ENCODE peak calls at places on chromosomes 11 and 22, in six cellular contexts. One of them, this sample, is unnamed.

GRCh38 chr11:82092904-82093303 is 640.8 kb downstream of the FAM181B start:
- DNase-seq in Kasumi-1: peak
- DNase-seq in RCC 7860: no peak
- DNase-seq in stimulated activated CD4-positive, alpha-beta T cell treated with anti-CD3 and anti-CD28 coated beads, TNF-alpha, amount 100 ng/mL, for 4 hours: no peak
- DNase-seq in ecto neural progenitor cell: no peak
- DNase-seq in activated CD4-positive, CD25-positive, alpha-beta regulatory T cell: no peak
- DNase-seq in this sample: no peak

GRCh38 chr22:40015346-40015976 is 20.7 kb downstream of the FAM83F start:
- DNase-seq in Kasumi-1: no peak
- DNase-seq in stimulated activated CD4-positive, alpha-beta T cell treated with anti-CD3 and anti-CD28 coated beads, TNF-alpha, amount 100 ng/mL, for 4 hours: no peak
- DNase-seq in RCC 7860: no peak
- DNase-seq in ecto neural progenitor cell: no peak
- DNase-seq in activated CD4-positive, CD25-positive, alpha-beta regulatory T cell: no peak
- DNase-seq in this sample: no peak

GRCh38 chr22:47053013-47053864 is 290.8 kb downstream of the TBC1D22A start:
- DNase-seq in activated CD4-positive, CD25-positive, alpha-beta regulatory T cell: no peak
- DNase-seq in RCC 7860: no peak
- DNase-seq in ecto neural progenitor cell: no peak
- DNase-seq in stimulated activated CD4-positive, alpha-beta T cell treated with anti-CD3 and anti-CD28 coated beads, TNF-alpha, amount 100 ng/mL, for 4 hours: no peak
- DNase-seq in Kasumi-1: no peak
- DNase-seq in this sample: no peak

GRCh38 chr11:71244116-71244815 is 8.1 kb downstream of the SHANK2 start:
- DNase-seq in ecto neural progenitor cell: peak
- DNase-seq in Kasumi-1: no peak
- DNase-seq in activated CD4-positive, CD25-positive, alpha-beta regulatory T cell: no peak
- DNase-seq in stimulated activated CD4-positive, alpha-beta T cell treated with anti-CD3 and anti-CD28 coated beads, TNF-alpha, amount 100 ng/mL, for 4 hours: no peak
- DNase-seq in RCC 7860: no peak
- DNase-seq in this sample: no peak

GRCh38 chr22:37254206-37254866 is 10.3 kb upstream of the RAC2 start:
- DNase-seq in stimulated activated CD4-positive, alpha-beta T cell treated with anti-CD3 and anti-CD28 coated beads, TNF-alpha, amount 100 ng/mL, for 4 hours: no peak
- DNase-seq in RCC 7860: peak
- DNase-seq in ecto neural progenitor cell: no peak
- DNase-seq in activated CD4-positive, CD25-positive, alpha-beta regulatory T cell: no peak
- DNase-seq in Kasumi-1: no peak
- DNase-seq in this sample: no peak

GRCh38 chr11:94150704-94151103 is 22.1 kb downstream of the PANX1 start:
- DNase-seq in stimulated activated CD4-positive, alpha-beta T cell treated with anti-CD3 and anti-CD28 coated beads, TNF-alpha, amount 100 ng/mL, for 4 hours: no peak
- DNase-seq in RCC 7860: no peak
- DNase-seq in ecto neural progenitor cell: no peak
- DNase-seq in Kasumi-1: no peak
- DNase-seq in activated CD4-positive, CD25-positive, alpha-beta regulatory T cell: no peak
- DNase-seq in this sample: no peak

GRCh38 chr11:68257477-68258362 is 14.1 kb downstream of the C11orf24 start:
- DNase-seq in RCC 7860: peak
- DNase-seq in Kasumi-1: peak
- DNase-seq in stimulated activated CD4-positive, alpha-beta T cell treated with anti-CD3 and anti-CD28 coated beads, TNF-alpha, amount 100 ng/mL, for 4 hours: peak
- DNase-seq in activated CD4-positive, CD25-positive, alpha-beta regulatory T cell: peak
- DNase-seq in ecto neural progenitor cell: peak
- DNase-seq in this sample: peak

GRCh38 chr11:26578998-26579635 is 7.1 kb upstream of the MUC15 start:
- DNase-seq in activated CD4-positive, CD25-positive, alpha-beta regulatory T cell: no peak
- DNase-seq in Kasumi-1: no peak
- DNase-seq in ecto neural progenitor cell: no peak
- DNase-seq in RCC 7860: no peak
- DNase-seq in stimulated activated CD4-positive, alpha-beta T cell treated with anti-CD3 and anti-CD28 coated beads, TNF-alpha, amount 100 ng/mL, for 4 hours: no peak
- DNase-seq in this sample: no peak

GRCh38 chr11:62999649-63000048 is 14.9 kb upstream of the SLC22A6 start:
- DNase-seq in activated CD4-positive, CD25-positive, alpha-beta regulatory T cell: no peak
- DNase-seq in Kasumi-1: no peak
- DNase-seq in RCC 7860: no peak
- DNase-seq in ecto neural progenitor cell: no peak
- DNase-seq in stimulated activated CD4-positive, alpha-beta T cell treated with anti-CD3 and anti-CD28 coated beads, TNF-alpha, amount 100 ng/mL, for 4 hours: no peak
- DNase-seq in this sample: no peak

GRCh38 chr11:2837096-2837601 is 48.4 kb downstream of the CDKN1C start:
- DNase-seq in activated CD4-positive, CD25-positive, alpha-beta regulatory T cell: no peak
- DNase-seq in ecto neural progenitor cell: peak
- DNase-seq in Kasumi-1: no peak
- DNase-seq in RCC 7860: no peak
- DNase-seq in stimulated activated CD4-positive, alpha-beta T cell treated with anti-CD3 and anti-CD28 coated beads, TNF-alpha, amount 100 ng/mL, for 4 hours: no peak
- DNase-seq in this sample: no peak

GRCh38 chr11:80873309-80873999 is 1432.6 kb upstream of the TENM4 start:
- DNase-seq in stimulated activated CD4-positive, alpha-beta T cell treated with anti-CD3 and anti-CD28 coated beads, TNF-alpha, amount 100 ng/mL, for 4 hours: no peak
- DNase-seq in RCC 7860: no peak
- DNase-seq in activated CD4-positive, CD25-positive, alpha-beta regulatory T cell: no peak
- DNase-seq in ecto neural progenitor cell: no peak
- DNase-seq in Kasumi-1: no peak
- DNase-seq in this sample: peak

GRCh38 chr11:82041764-82042163 is 691.9 kb downstream of the FAM181B start:
- DNase-seq in stimulated activated CD4-positive, alpha-beta T cell treated with anti-CD3 and anti-CD28 coated beads, TNF-alpha, amount 100 ng/mL, for 4 hours: no peak
- DNase-seq in activated CD4-positive, CD25-positive, alpha-beta regulatory T cell: no peak
- DNase-seq in Kasumi-1: no peak
- DNase-seq in ecto neural progenitor cell: no peak
- DNase-seq in RCC 7860: no peak
- DNase-seq in this sample: no peak

GRCh38 chr11:86873573-86874083 is 73.3 kb downstream of the PRSS23 start:
- DNase-seq in ecto neural progenitor cell: no peak
- DNase-seq in Kasumi-1: no peak
- DNase-seq in stimulated activated CD4-positive, alpha-beta T cell treated with anti-CD3 and anti-CD28 coated beads, TNF-alpha, amount 100 ng/mL, for 4 hours: no peak
- DNase-seq in activated CD4-positive, CD25-positive, alpha-beta regulatory T cell: no peak
- DNase-seq in RCC 7860: no peak
- DNase-seq in this sample: no peak

GRCh38 chr22:40635940-40636379 is 559 bp downstream of the MRTFA start:
- DNase-seq in RCC 7860: no peak
- DNase-seq in Kasumi-1: no peak
- DNase-seq in ecto neural progenitor cell: no peak
- DNase-seq in stimulated activated CD4-positive, alpha-beta T cell treated with anti-CD3 and anti-CD28 coated beads, TNF-alpha, amount 100 ng/mL, for 4 hours: no peak
- DNase-seq in activated CD4-positive, CD25-positive, alpha-beta regulatory T cell: no peak
- DNase-seq in this sample: no peak

GRCh38 chr11:766106-766940 is 11.0 kb downstream of the GATD1 start:
- DNase-seq in stimulated activated CD4-positive, alpha-beta T cell treated with anti-CD3 and anti-CD28 coated beads, TNF-alpha, amount 100 ng/mL, for 4 hours: no peak
- DNase-seq in Kasumi-1: no peak
- DNase-seq in activated CD4-positive, CD25-positive, alpha-beta regulatory T cell: no peak
- DNase-seq in RCC 7860: no peak
- DNase-seq in ecto neural progenitor cell: no peak
- DNase-seq in this sample: no peak

GRCh38 chr11:56783448-56784041 is 35.0 kb upstream of the OR9G4 start:
- DNase-seq in Kasumi-1: peak
- DNase-seq in ecto neural progenitor cell: no peak
- DNase-seq in RCC 7860: peak
- DNase-seq in stimulated activated CD4-positive, alpha-beta T cell treated with anti-CD3 and anti-CD28 coated beads, TNF-alpha, amount 100 ng/mL, for 4 hours: no peak
- DNase-seq in activated CD4-positive, CD25-positive, alpha-beta regulatory T cell: no peak
- DNase-seq in this sample: peak

GRCh38 chr11:44625759-44626523 is 60.5 kb downstream of the CD82 start:
- DNase-seq in ecto neural progenitor cell: peak
- DNase-seq in RCC 7860: no peak
- DNase-seq in activated CD4-positive, CD25-positive, alpha-beta regulatory T cell: no peak
- DNase-seq in Kasumi-1: peak
- DNase-seq in stimulated activated CD4-positive, alpha-beta T cell treated with anti-CD3 and anti-CD28 coated beads, TNF-alpha, amount 100 ng/mL, for 4 hours: no peak
- DNase-seq in this sample: peak

GRCh38 chr11:69435161-69435990 is 46.1 kb upstream of the LINC01488 start:
- DNase-seq in Kasumi-1: peak
- DNase-seq in RCC 7860: no peak
- DNase-seq in ecto neural progenitor cell: peak
- DNase-seq in stimulated activated CD4-positive, alpha-beta T cell treated with anti-CD3 and anti-CD28 coated beads, TNF-alpha, amount 100 ng/mL, for 4 hours: no peak
- DNase-seq in activated CD4-positive, CD25-positive, alpha-beta regulatory T cell: no peak
- DNase-seq in this sample: peak

GRCh38 chr11:65491614-65492386 is 7.0 kb upstream of the MALAT1 start:
- DNase-seq in RCC 7860: peak
- DNase-seq in stimulated activated CD4-positive, alpha-beta T cell treated with anti-CD3 and anti-CD28 coated beads, TNF-alpha, amount 100 ng/mL, for 4 hours: no peak
- DNase-seq in ecto neural progenitor cell: peak
- DNase-seq in activated CD4-positive, CD25-positive, alpha-beta regulatory T cell: no peak
- DNase-seq in Kasumi-1: no peak
- DNase-seq in this sample: peak

GRCh38 chr11:114821626-114822025 is 143.3 kb downstream of the NXPE2 start:
- DNase-seq in activated CD4-positive, CD25-positive, alpha-beta regulatory T cell: no peak
- DNase-seq in Kasumi-1: no peak
- DNase-seq in ecto neural progenitor cell: no peak
- DNase-seq in RCC 7860: no peak
- DNase-seq in stimulated activated CD4-positive, alpha-beta T cell treated with anti-CD3 and anti-CD28 coated beads, TNF-alpha, amount 100 ng/mL, for 4 hours: no peak
- DNase-seq in this sample: no peak

GRCh38 chr11:11709447-11710239 is 87.8 kb upstream of the GALNT18 start:
- DNase-seq in ecto neural progenitor cell: no peak
- DNase-seq in activated CD4-positive, CD25-positive, alpha-beta regulatory T cell: no peak
- DNase-seq in stimulated activated CD4-positive, alpha-beta T cell treated with anti-CD3 and anti-CD28 coated beads, TNF-alpha, amount 100 ng/mL, for 4 hours: no peak
- DNase-seq in Kasumi-1: no peak
- DNase-seq in RCC 7860: no peak
- DNase-seq in this sample: no peak

GRCh38 chr11:2472428-2473186 is 27.8 kb downstream of the KCNQ1 start:
- DNase-seq in Kasumi-1: no peak
- DNase-seq in activated CD4-positive, CD25-positive, alpha-beta regulatory T cell: no peak
- DNase-seq in ecto neural progenitor cell: no peak
- DNase-seq in stimulated activated CD4-positive, alpha-beta T cell treated with anti-CD3 and anti-CD28 coated beads, TNF-alpha, amount 100 ng/mL, for 4 hours: no peak
- DNase-seq in RCC 7860: no peak
- DNase-seq in this sample: no peak

GRCh38 chr11:66107600-66108151 is 37.6 kb downstream of the PACS1 start:
- DNase-seq in ecto neural progenitor cell: no peak
- DNase-seq in Kasumi-1: no peak
- DNase-seq in activated CD4-positive, CD25-positive, alpha-beta regulatory T cell: no peak
- DNase-seq in RCC 7860: no peak
- DNase-seq in stimulated activated CD4-positive, alpha-beta T cell treated with anti-CD3 and anti-CD28 coated beads, TNF-alpha, amount 100 ng/mL, for 4 hours: no peak
- DNase-seq in this sample: no peak

GRCh38 chr11:86067230-86068137 is 1.4 kb downstream of the PICALM start:
- DNase-seq in RCC 7860: peak
- DNase-seq in ecto neural progenitor cell: no peak
- DNase-seq in activated CD4-positive, CD25-positive, alpha-beta regulatory T cell: no peak
- DNase-seq in Kasumi-1: peak
- DNase-seq in stimulated activated CD4-positive, alpha-beta T cell treated with anti-CD3 and anti-CD28 coated beads, TNF-alpha, amount 100 ng/mL, for 4 hours: no peak
- DNase-seq in this sample: peak

GRCh38 chr11:58912124-58912523 is 27.2 kb upstream of the GLYATL1 start:
- DNase-seq in activated CD4-positive, CD25-positive, alpha-beta regulatory T cell: no peak
- DNase-seq in stimulated activated CD4-positive, alpha-beta T cell treated with anti-CD3 and anti-CD28 coated beads, TNF-alpha, amount 100 ng/mL, for 4 hours: no peak
- DNase-seq in Kasumi-1: no peak
- DNase-seq in RCC 7860: peak
- DNase-seq in ecto neural progenitor cell: no peak
- DNase-seq in this sample: peak

GRCh38 chr11:20310596-20311394 is 52.7 kb upstream of the HTATIP2 start:
- DNase-seq in RCC 7860: no peak
- DNase-seq in Kasumi-1: no peak
- DNase-seq in activated CD4-positive, CD25-positive, alpha-beta regulatory T cell: no peak
- DNase-seq in stimulated activated CD4-positive, alpha-beta T cell treated with anti-CD3 and anti-CD28 coated beads, TNF-alpha, amount 100 ng/mL, for 4 hours: no peak
- DNase-seq in ecto neural progenitor cell: no peak
- DNase-seq in this sample: no peak